ENCODE peak calls at places on chromosome 7, in five cellular contexts. M, B, F, A and U are unnamed samples.

GRCh38 chr7:131723926-131724325 is 167.5 kb upstream of the PODXL start:
- DNase-seq in M (no peak), B (no peak), F (no peak), A (no peak), U (no peak)

GRCh38 chr7:78153285-78153684 is 354.7 kb downstream of the PHTF2 start:
- DNase-seq in M (no peak), B (no peak), F (no peak), A (no peak), U (no peak)

GRCh38 chr7:45687185-45687560 is 113.0 kb downstream of the ADCY1 start:
- DNase-seq in M (no peak), B (no peak), F (no peak), A (peak), U (no peak)

GRCh38 chr7:100444311-100445278 is 8.3 kb upstream of the PPP1R35 start:
- DNase-seq in M (no peak), B (no peak), F (no peak), A (no peak), U (no peak)

GRCh38 chr7:138878064-138878463 is 80.1 kb upstream of the ATP6V0A4 start:
- DNase-seq in M (no peak), B (no peak), F (no peak), A (peak), U (no peak)

GRCh38 chr7:99165816-99166215 is 21.9 kb upstream of the SMURF1 start:
- DNase-seq in M (no peak), B (no peak), F (no peak), A (no peak), U (no peak)

GRCh38 chr7:148547946-148548345 is 42.6 kb upstream of the C7orf33 start:
- DNase-seq in M (no peak), B (no peak), F (no peak), A (no peak), U (no peak)

GRCh38 chr7:23207029-23207428 is 25.2 kb downstream of the NUP42 start:
- DNase-seq in M (no peak), B (no peak), F (no peak), A (no peak), U (no peak)

GRCh38 chr7:103651978-103652377 is 206.0 kb upstream of the SLC26A5 start:
- DNase-seq in M (no peak), B (no peak), F (no peak), A (no peak), U (no peak)

GRCh38 chr7:143385891-143386781 is 5.0 kb downstream of the ZYX start:
- DNase-seq in M (no peak), B (no peak), F (no peak), A (peak), U (no peak)

GRCh38 chr7:44998153-44998871 is 1.7 kb upstream of the CCM2 start:
- DNase-seq in M (no peak), B (no peak), F (no peak), A (no peak), U (no peak)

GRCh38 chr7:69598487-69599148 is 343 bp downstream of the AUTS2 start:
- DNase-seq in M (no peak), B (no peak), F (no peak), A (no peak), U (peak)

GRCh38 chr7:20238754-20239324 is 21.7 kb upstream of the MACC1 start:
- DNase-seq in M (no peak), B (no peak), F (no peak), A (no peak), U (peak)

GRCh38 chr7:2040893-2041270 is 191.9 kb downstream of the MAD1L1 start:
- DNase-seq in M (no peak), B (no peak), F (no peak), A (no peak), U (no peak)

GRCh38 chr7:20407585-20408466 is 77.1 kb downstream of the ITGB8 start:
- DNase-seq in M (no peak), B (no peak), F (no peak), A (no peak), U (no peak)

GRCh38 chr7:140983802-140984201 is 30.9 kb downstream of the MRPS33 start:
- DNase-seq in M (no peak), B (no peak), F (no peak), A (no peak), U (no peak)

GRCh38 chr7:11768263-11768662 is 63.7 kb downstream of the THSD7A start:
- DNase-seq in M (no peak), B (no peak), F (no peak), A (no peak), U (no peak)

GRCh38 chr7:127833641-127834040 is 181.6 kb downstream of the SND1 start:
- DNase-seq in M (no peak), B (no peak), F (no peak), A (no peak), U (no peak)

GRCh38 chr7:120055300-120055699 is 217.7 kb upstream of the KCND2 start:
- DNase-seq in M (no peak), B (no peak), F (no peak), A (no peak), U (no peak)

GRCh38 chr7:76428868-76429805 is 4.4 kb downstream of the ZP3 start:
- DNase-seq in M (no peak), B (no peak), F (no peak), A (no peak), U (peak)

GRCh38 chr7:151454306-151454705 is 14.4 kb upstream of the CRYGN start:
- DNase-seq in M (no peak), B (no peak), F (no peak), A (no peak), U (no peak)

GRCh38 chr7:50389961-50390360 is 60.2 kb downstream of the FIGNL1 start:
- DNase-seq in M (no peak), B (no peak), F (no peak), A (no peak), U (no peak)

GRCh38 chr7:137484326-137484725 is 140.8 kb upstream of the PTN start:
- DNase-seq in M (no peak), B (no peak), F (no peak), A (no peak), U (no peak)

GRCh38 chr7:78296689-78297371 is 498.3 kb downstream of the PHTF2 start:
- DNase-seq in M (no peak), B (no peak), F (no peak), A (no peak), U (no peak)

GRCh38 chr7:155355745-155356144 is 58.1 kb downstream of the INSIG1 start:
- DNase-seq in M (no peak), B (no peak), F (no peak), A (no peak), U (no peak)

GRCh38 chr7:1920266-1920681 is 250.2 kb downstream of the ELFN1 start:
- DNase-seq in M (no peak), B (no peak), F (no peak), A (peak), U (no peak)

GRCh38 chr7:122736183-122736582 is 33.5 kb upstream of the RNF148 start:
- DNase-seq in M (no peak), B (no peak), F (no peak), A (no peak), U (no peak)

GRCh38 chr7:41993173-41993867 is 243.7 kb downstream of the GLI3 start:
- DNase-seq in M (no peak), B (no peak), F (no peak), A (no peak), U (no peak)

GRCh38 chr7:116828281-116828680 is 34.1 kb upstream of the CAPZA2 start:
- DNase-seq in M (no peak), B (no peak), F (no peak), A (no peak), U (no peak)

GRCh38 chr7:99331002-99331401 is 5.3 kb downstream of the ARPC1A start:
- DNase-seq in M (no peak), B (no peak), F (no peak), A (peak), U (no peak)

GRCh38 chr7:36300696-36301350 is 88.8 kb upstream of the ANLN start:
- DNase-seq in M (no peak), B (no peak), F (no peak), A (no peak), U (no peak)

GRCh38 chr7:41316410-41316809 is 386.5 kb downstream of the INHBA start:
- DNase-seq in M (no peak), B (no peak), F (no peak), A (no peak), U (no peak)

GRCh38 chr7:129502708-129503685 is 666 bp downstream of the SMKR1 start:
- DNase-seq in M (no peak), B (peak), F (no peak), A (peak), U (no peak)

GRCh38 chr7:155339474-155339873 is 41.8 kb downstream of the INSIG1 start:
- DNase-seq in M (no peak), B (no peak), F (no peak), A (no peak), U (no peak)

GRCh38 chr7:144854839-144855424 is 19.1 kb upstream of the TPK1 start:
- DNase-seq in M (no peak), B (no peak), F (no peak), A (no peak), U (peak)

GRCh38 chr7:140153666-140154161 is 23.1 kb downstream of the KDM7A start:
- DNase-seq in M (no peak), B (no peak), F (no peak), A (no peak), U (no peak)